ENCODE peak calls at places on chromosomes 3 and 15, in eight cellular contexts. W is RWPE2, L is dorsolateral prefrontal cortex, X is AG04450, E is astrocyte, S is body of pancreas, Y is IMR-90, H is adrenal gland. D is an unnamed sample.
A peak's percentile ranks its signal among the peaks of the same experiment; 100 is the strongest.

GRCh38 chr3:194397757-194398312 is 1.2 kb downstream of the GP5 start:
- DNase-seq in W (no peak), L (no peak), X (no peak), E (peak; percentile 30), S (no peak), Y (no peak), H (peak; percentile 30), D (no peak)

GRCh38 chr15:55700876-55701275 is 42.1 kb downstream of the PRTG start:
- DNase-seq in W (no peak), L (no peak), X (no peak), E (no peak), S (no peak), Y (no peak), H (no peak), D (no peak)

GRCh38 chr3:168040624-168041208 is 55.0 kb downstream of the GOLIM4 start:
- DNase-seq in W (no peak), L (no peak), X (peak; percentile 43), E (peak; percentile 45), S (peak; percentile 34), Y (peak; percentile 74), H (no peak), D (peak; percentile 15)

GRCh38 chr15:78131295-78132021 is at the start of gene CIB2:
- DNase-seq in W (peak; percentile 68), L (peak; percentile 63), X (peak; percentile 7), E (peak; percentile 26), S (peak; percentile 77), Y (peak; percentile 41), H (peak; percentile 62), D (no peak)

GRCh38 chr3:159252772-159253384 is 451.0 kb downstream of the MFSD1 start:
- DNase-seq in W (no peak), L (no peak), X (no peak), E (peak; percentile 58), S (no peak), Y (peak; percentile 41), H (no peak), D (no peak)

GRCh38 chr15:62773369-62774165 is 269.0 kb upstream of the TPM1 start:
- DNase-seq in W (no peak), L (no peak), X (no peak), E (no peak), S (no peak), Y (no peak), H (no peak), D (no peak)

GRCh38 chr3:18740631-18741583 is 315.8 kb upstream of the SATB1 start:
- DNase-seq in W (no peak), L (no peak), X (no peak), E (no peak), S (no peak), Y (no peak), H (no peak), D (no peak)

GRCh38 chr15:68786753-68787152 is 33.9 kb downstream of the ANP32A start:
- DNase-seq in W (no peak), L (no peak), X (no peak), E (no peak), S (no peak), Y (no peak), H (no peak), D (no peak)

GRCh38 chr3:179750720-179751328 is 98.0 kb downstream of the USP13 start:
- DNase-seq in W (no peak), L (no peak), X (no peak), E (peak; percentile 8), S (no peak), Y (peak; percentile 28), H (no peak), D (no peak)

GRCh38 chr15:42385980-42386695 is 26.8 kb downstream of the CAPN3 start:
- DNase-seq in W (peak; percentile 43), L (no peak), X (no peak), E (no peak), S (no peak), Y (peak; percentile 6), H (no peak), D (no peak)

GRCh38 chr15:95929232-95929846 is 401.2 kb upstream of the NR2F2 start:
- DNase-seq in W (no peak), L (no peak), X (no peak), E (peak; percentile 52), S (no peak), Y (peak; percentile 38), H (no peak), D (no peak)

GRCh38 chr3:187943677-187944390 is 198.6 kb upstream of the BCL6 start:
- DNase-seq in W (no peak), L (no peak), X (no peak), E (no peak), S (no peak), Y (peak; percentile 39), H (no peak), D (no peak)

GRCh38 chr3:41819200-41819599 is 142.7 kb downstream of the ULK4 start:
- DNase-seq in W (no peak), L (no peak), X (no peak), E (no peak), S (no peak), Y (no peak), H (no peak), D (no peak)

GRCh38 chr3:53134631-53135232 is 4.5 kb upstream of the RFT1 start:
- DNase-seq in W (no peak), L (peak; percentile 70), X (peak; percentile 51), E (peak; percentile 26), S (peak; percentile 96), Y (peak; percentile 63), H (peak; percentile 87), D (no peak)

GRCh38 chr3:129992781-129993180 is 18.3 kb downstream of the TRH start:
- DNase-seq in W (no peak), L (no peak), X (no peak), E (no peak), S (no peak), Y (no peak), H (no peak), D (no peak)

GRCh38 chr3:12932347-12932746 is 91.0 kb upstream of the RPL32 start:
- DNase-seq in W (no peak), L (peak; percentile 82), X (no peak), E (no peak), S (no peak), Y (no peak), H (no peak), D (no peak)

GRCh38 chr3:6785726-6786125 is 75.2 kb upstream of the GRM7 start:
- DNase-seq in W (no peak), L (no peak), X (no peak), E (peak; percentile 60), S (no peak), Y (no peak), H (no peak), D (no peak)

GRCh38 chr3:9157651-9158383 is 91.6 kb downstream of the SRGAP3 start:
- DNase-seq in W (no peak), L (no peak), X (no peak), E (no peak), S (no peak), Y (no peak), H (no peak), D (no peak)

GRCh38 chr3:178536271-178537079 is at the start of gene KCNMB2:
- DNase-seq in W (no peak), L (no peak), X (no peak), E (no peak), S (no peak), Y (no peak), H (no peak), D (no peak)

GRCh38 chr3:126908752-126909275 is 74.1 kb upstream of the PLXNA1 start:
- DNase-seq in W (no peak), L (no peak), X (no peak), E (no peak), S (no peak), Y (no peak), H (no peak), D (no peak)
- H3K4me3 ChIP-seq in W (no peak overlapping the region), L (no peak overlapping the region), X (no peak overlapping the region), E (no peak overlapping the region), S (no peak overlapping the region), Y (no peak overlapping the region), H (no peak overlapping the region), D (no peak overlapping the region)

GRCh38 chr3:131147534-131147933 is 120.9 kb downstream of the NEK11 start:
- DNase-seq in W (no peak), L (no peak), X (no peak), E (peak; percentile 8), S (no peak), Y (no peak), H (no peak), D (no peak)

GRCh38 chr3:131140891-131141290 is 114.2 kb downstream of the NEK11 start:
- DNase-seq in W (no peak), L (no peak), X (no peak), E (no peak), S (no peak), Y (no peak), H (no peak), D (no peak)

GRCh38 chr3:131143802-131144201 is 117.1 kb downstream of the NEK11 start:
- DNase-seq in W (no peak), L (no peak), X (no peak), E (no peak), S (no peak), Y (no peak), H (no peak), D (no peak)

GRCh38 chr3:131141770-131142169 is 115.1 kb downstream of the NEK11 start:
- DNase-seq in W (no peak), L (no peak), X (no peak), E (no peak), S (no peak), Y (no peak), H (no peak), D (no peak)

GRCh38 chr3:131142580-131142979 is 115.9 kb downstream of the NEK11 start:
- DNase-seq in W (no peak), L (no peak), X (no peak), E (no peak), S (no peak), Y (peak; percentile 1), H (no peak), D (no peak)
- TF ChIP-seq CTCF in W (peak; percentile 11), L (no peak), X (peak; percentile 25), E (no peak), S (no peak), Y (no peak), H (no peak), D (no peak)

GRCh38 chr15:74793135-74794028 is 11.5 kb downstream of the CSK start:
- DNase-seq in W (no peak), L (no peak), X (no peak), E (no peak), S (no peak), Y (no peak), H (no peak), D (no peak)

GRCh38 chr15:74792227-74793016 is 10.5 kb downstream of the CSK start:
- DNase-seq in W (no peak), L (peak; percentile 43), X (no peak), E (no peak), S (no peak), Y (no peak), H (no peak), D (no peak)

GRCh38 chr15:74791007-74791406 is 9.1 kb downstream of the CSK start:
- DNase-seq in W (no peak), L (no peak), X (no peak), E (no peak), S (no peak), Y (no peak), H (no peak), D (no peak)

GRCh38 chr15:74790080-74790916 is 8.4 kb downstream of the CSK start:
- DNase-seq in W (no peak), L (peak; percentile 79), X (peak; percentile 45), E (peak; percentile 91), S (peak; percentile 53), Y (peak; percentile 85), H (peak; percentile 86), D (no peak)

GRCh38 chr15:74791667-74792066 is 9.8 kb downstream of the CSK start:
- DNase-seq in W (no peak), L (no peak), X (no peak), E (no peak), S (no peak), Y (no peak), H (no peak), D (no peak)
- H3K4me3 ChIP-seq in W (no peak overlapping the region), L (no peak overlapping the region), X (no peak overlapping the region), E (no peak overlapping the region), S (no peak overlapping the region), Y (no peak overlapping the region), H (no peak overlapping the region), D (no peak overlapping the region)

GRCh38 chr3:161851941-161852566 is 355.4 kb downstream of the OTOL1 start:
- DNase-seq in W (no peak), L (no peak), X (peak; percentile 4), E (peak; percentile 12), S (peak; percentile 38), Y (peak; percentile 27), H (peak; percentile 46), D (no peak)
- TF ChIP-seq CTCF in W (peak; percentile 86), L (peak; percentile 53), X (peak; percentile 89), E (peak; percentile 77), S (peak; percentile 58), Y (peak; percentile 73), H (peak; percentile 63), D (peak; percentile 71)

D was measured in epithelial cell of proximal tubule.